ENCODE peak calls at places on chromosomes 2 and 18, in eight cellular contexts. E is colonic mucosa, U is neuronal stem cell, I is hepatocyte, V is astrocyte of the spinal cord, T is HCT116, Y is fibroblast of the aortic adventitia, R is astrocyte of the cerebellum. D is an unnamed sample.
A peak's percentile ranks its signal among the peaks of the same experiment; 100 is the strongest.

GRCh38 chr18:3294435-3295080 is 32.6 kb downstream of the MYL12B start:
- DNase-seq in E (no peak), U (no peak), I (no peak), V (no peak), T (no peak), Y (peak; percentile 67), R (no peak), D (no peak)

GRCh38 chr2:116489944-116490343 is 1324.5 kb upstream of the DDX18 start:
- DNase-seq in E (no peak), U (no peak), I (no peak), V (no peak), T (no peak), Y (no peak), R (peak; percentile 40), D (no peak)

GRCh38 chr2:147430408-147430807 is 414.4 kb upstream of the ACVR2A start:
- DNase-seq in E (no peak), U (no peak), I (no peak), V (no peak), T (no peak), Y (no peak), R (no peak), D (no peak)

GRCh38 chr2:240325654-240326031 is 109.8 kb upstream of the GPC1 start:
- DNase-seq in E (no peak), U (no peak), I (no peak), V (no peak), T (no peak), Y (peak; percentile 11), R (no peak), D (no peak)

GRCh38 chr2:137689549-137689948 is 274.7 kb upstream of the HNMT start:
- DNase-seq in E (no peak), U (no peak), I (no peak), V (peak; percentile 29), T (no peak), Y (no peak), R (no peak), D (no peak)

GRCh38 chr2:18171191-18172139 is 293.0 kb downstream of the KCNS3 start:
- DNase-seq in E (peak; percentile 23), U (no peak), I (no peak), V (peak; percentile 75), T (no peak), Y (peak; percentile 88), R (peak; percentile 53), D (no peak)

GRCh38 chr2:121625953-121626352 is 23.3 kb downstream of the CLASP1 start:
- DNase-seq in E (no peak), U (no peak), I (no peak), V (no peak), T (no peak), Y (no peak), R (no peak), D (no peak)

GRCh38 chr2:219430633-219431615 is 3.7 kb upstream of the SPEG start:
- DNase-seq in E (no peak), U (no peak), I (peak; percentile 54), V (peak; percentile 32), T (no peak), Y (peak; percentile 49), R (no peak), D (no peak)

GRCh38 chr18:51911582-51911981 is 428.4 kb upstream of the DCC start:
- DNase-seq in E (no peak), U (no peak), I (no peak), V (no peak), T (no peak), Y (no peak), R (no peak), D (no peak)

GRCh38 chr2:71688530-71688929 is 235.2 kb downstream of the DYSF start:
- DNase-seq in E (no peak), U (no peak), I (no peak), V (no peak), T (no peak), Y (no peak), R (no peak), D (no peak)

GRCh38 chr2:101718993-101719571 is 21.6 kb downstream of the MAP4K4 start:
- DNase-seq in E (no peak), U (no peak), I (no peak), V (no peak), T (no peak), Y (no peak), R (no peak), D (no peak)

GRCh38 chr2:232295971-232296370 is 82.6 kb upstream of the ALPP start:
- DNase-seq in E (no peak), U (no peak), I (no peak), V (no peak), T (no peak), Y (no peak), R (no peak), D (no peak)

GRCh38 chr2:200451506-200451905 is 58.4 kb downstream of the KCTD18 start:
- DNase-seq in E (no peak), U (no peak), I (no peak), V (no peak), T (no peak), Y (no peak), R (no peak), D (no peak)

GRCh38 chr2:96509114-96509846 is 4.1 kb upstream of the NEURL3 start:
- DNase-seq in E (peak; percentile 94), U (peak; percentile 80), I (peak; percentile 95), V (peak; percentile 79), T (peak; percentile 77), Y (peak; percentile 86), R (peak; percentile 68), D (peak; percentile 84)

GRCh38 chr2:23760746-23761145 is 166.2 kb downstream of the ATAD2B start:
- DNase-seq in E (no peak), U (no peak), I (peak; percentile 41), V (peak; percentile 79), T (peak; percentile 18), Y (peak; percentile 89), R (peak; percentile 55), D (no peak)

GRCh38 chr2:9258953-9259399 is 52.4 kb downstream of the ASAP2 start:
- DNase-seq in E (no peak), U (no peak), I (no peak), V (peak; percentile 66), T (no peak), Y (peak; percentile 53), R (no peak), D (no peak)

GRCh38 chr2:225466891-225467604 is 67.5 kb downstream of the NYAP2 start:
- DNase-seq in E (peak; percentile 22), U (no peak), I (no peak), V (no peak), T (no peak), Y (no peak), R (no peak), D (no peak)

GRCh38 chr2:201484805-201485204 is 33.3 kb downstream of the STRADB start:
- DNase-seq in E (no peak), U (no peak), I (no peak), V (no peak), T (no peak), Y (peak; percentile 61), R (no peak), D (no peak)

GRCh38 chr2:62485780-62486765 is 19.9 kb downstream of the TMEM17 start:
- DNase-seq in E (no peak), U (no peak), I (no peak), V (no peak), T (no peak), Y (peak; percentile 87), R (no peak), D (no peak)

GRCh38 chr2:179488563-179488962 is 223.9 kb upstream of the SESTD1 start:
- DNase-seq in E (no peak), U (no peak), I (no peak), V (no peak), T (no peak), Y (no peak), R (no peak), D (no peak)

DNA sequence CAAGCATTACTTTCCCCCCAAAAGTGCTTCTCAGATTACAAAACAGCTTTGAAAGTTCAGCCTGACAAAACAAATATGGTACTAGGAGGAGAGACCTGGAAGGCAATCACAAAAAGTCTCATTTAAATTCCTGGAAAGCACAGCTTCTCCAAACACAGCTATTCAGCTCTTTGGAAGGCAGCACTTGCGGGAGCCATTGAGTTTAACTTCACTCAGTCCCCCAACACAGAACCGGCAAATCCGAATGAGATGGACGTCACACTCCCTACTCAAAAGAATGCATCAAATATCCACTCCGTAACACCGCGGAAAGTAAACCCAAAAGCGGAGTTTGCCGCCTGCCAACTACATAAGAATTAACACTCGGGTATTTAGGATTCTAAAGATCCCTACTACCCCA is 641 bp downstream of the ST6GAL2 start:
- DNase-seq in E (no peak), U (peak; percentile 21), I (no peak), V (peak; percentile 41), T (no peak), Y (no peak), R (peak; percentile 4), D (no peak)
- H3K4me3 ChIP-seq in E (peak overlapping the region; percentile 40), U (peak overlapping the region; percentile 99), I (peak overlapping the region; percentile 83), V (peak overlapping the region; percentile 53), T (no peak overlapping the region), Y (no peak overlapping the region), R (peak overlapping the region; percentile 49), D (no peak overlapping the region)

GRCh38 chr2:207920721-207921120 is 104.6 kb downstream of the PLEKHM3 start:
- DNase-seq in E (no peak), U (no peak), I (no peak), V (no peak), T (no peak), Y (no peak), R (no peak), D (no peak)
- H3K4me3 ChIP-seq in E (no peak overlapping the region), U (no peak overlapping the region), I (no peak overlapping the region), V (no peak overlapping the region), T (no peak overlapping the region), Y (no peak overlapping the region), R (no peak overlapping the region), D (no peak overlapping the region)

DNA sequence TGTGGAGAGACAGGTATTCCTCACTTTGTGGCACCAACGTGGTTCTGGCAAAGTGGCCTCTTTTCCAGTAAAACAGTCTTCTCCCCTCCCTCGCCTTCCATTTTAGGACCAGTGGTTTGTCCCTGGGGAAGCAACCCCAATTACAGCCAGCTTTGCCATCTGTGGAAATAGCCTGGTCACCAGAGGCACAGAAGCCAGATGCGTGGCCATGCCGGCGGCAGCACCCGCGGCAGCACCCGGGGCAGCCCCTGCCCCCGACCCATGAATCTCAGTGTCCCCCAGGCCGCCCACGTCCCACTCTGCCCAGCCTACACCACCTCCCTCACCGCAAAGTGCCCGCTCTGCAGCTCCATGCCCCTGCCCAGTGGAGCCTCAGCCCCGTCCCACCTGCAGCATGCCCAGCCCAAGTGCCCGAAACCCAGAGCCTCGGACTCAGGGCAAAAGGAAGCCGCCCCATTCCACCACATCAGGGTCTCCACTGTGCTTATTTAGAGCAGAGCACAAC is 91.4 kb upstream of the CTDP1 start:
- DNase-seq in E (no peak), U (no peak), I (no peak), V (no peak), T (no peak), Y (no peak), R (no peak), D (no peak)
- H3K4me3 ChIP-seq in E (no peak overlapping the region), U (no peak overlapping the region), I (no peak overlapping the region), V (no peak overlapping the region), T (no peak overlapping the region), Y (no peak overlapping the region), R (no peak overlapping the region), D (no peak overlapping the region)

DNA sequence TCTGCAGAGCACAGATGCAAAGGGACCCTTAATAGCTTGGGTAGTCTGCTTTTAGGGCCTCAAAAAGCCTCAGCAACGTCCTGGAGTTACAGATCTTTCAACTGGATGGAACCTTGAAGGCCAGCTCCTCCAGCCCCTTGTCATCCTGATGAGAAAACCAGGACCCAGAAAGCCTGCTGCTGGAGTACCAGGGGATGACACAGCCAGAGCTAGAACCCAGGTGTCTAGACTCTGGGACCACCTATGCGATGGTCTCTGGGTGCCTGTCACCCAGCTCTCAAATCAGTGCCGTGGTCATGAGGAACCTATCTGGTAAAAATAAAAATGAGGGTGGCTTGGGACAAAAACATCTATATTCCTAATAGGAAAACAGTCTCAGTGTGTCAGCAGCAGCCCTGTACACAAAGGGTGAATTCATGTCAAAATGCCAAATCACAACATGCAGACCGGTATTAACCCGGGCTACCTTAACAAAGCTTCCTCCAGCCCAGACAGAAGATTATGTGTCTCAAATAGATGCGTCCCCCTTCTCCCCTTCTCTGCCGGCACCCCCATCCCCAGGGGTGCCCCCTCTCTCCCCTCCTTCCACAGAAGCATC is 28.5 kb downstream of the SMAD7 start:
- DNase-seq in E (peak; percentile 18), U (no peak), I (no peak), V (no peak), T (no peak), Y (no peak), R (no peak), D (no peak)
- H3K4me3 ChIP-seq in E (peak overlapping the region; percentile 22), U (no peak overlapping the region), I (no peak overlapping the region), V (no peak overlapping the region), T (peak overlapping the region; percentile 53), Y (peak overlapping the region; percentile 33), R (peak overlapping the region; percentile 11), D (no peak overlapping the region)